ENCODE peak calls at places on chromosomes 16 and 17, in six cellular contexts. O is PC-3, R is WTC11, U is tibial nerve, T is MM.1S, X is neural crest cell. M is an unnamed sample.

GRCh38 chr17:17871913-17872312 is 35.1 kb upstream of the SREBF1 start:
- DNase-seq in O (no peak), R (no peak), U (no peak), T (no peak), X (no peak), M (no peak)

GRCh38 chr17:28698253-28698941 is 13.3 kb downstream of the PROCA1 start:
- DNase-seq in O (no peak), R (no peak), U (no peak), T (no peak), X (no peak), M (no peak)

GRCh38 chr17:54780238-54780637 is 120.4 kb upstream of the TOM1L1 start:
- DNase-seq in O (no peak), R (no peak), U (no peak), T (no peak), X (no peak), M (no peak)

GRCh38 chr17:21524211-21524591 is 148.0 kb downstream of the KCNJ12 start:
- DNase-seq in O (no peak), R (no peak), U (no peak), T (no peak), X (no peak), M (no peak)

GRCh38 chr16:9176547-9177418 is 85.3 kb downstream of the HAPSTR1 start:
- DNase-seq in O (no peak), R (no peak), U (no peak), T (no peak), X (peak), M (no peak)

GRCh38 chr17:70173646-70174045 is 4.3 kb downstream of the KCNJ2 start:
- DNase-seq in O (no peak), R (no peak), U (no peak), T (no peak), X (no peak), M (no peak)

GRCh38 chr17:46930083-46930482 is 7.1 kb downstream of the GOSR2 start:
- DNase-seq in O (no peak), R (no peak), U (no peak), T (no peak), X (no peak), M (no peak)

GRCh38 chr17:47711366-47712099 is 17.6 kb downstream of the TBKBP1 start:
- DNase-seq in O (no peak), R (no peak), U (no peak), T (no peak), X (no peak), M (no peak)

GRCh38 chr16:4949986-4950385 is 8.1 kb upstream of the SEC14L5 start:
- DNase-seq in O (no peak), R (no peak), U (no peak), T (no peak), X (no peak), M (no peak)

GRCh38 chr16:84930298-84931106 is 80.8 kb downstream of the ZDHHC7 start:
- DNase-seq in O (no peak), R (no peak), U (no peak), T (no peak), X (no peak), M (no peak)

GRCh38 chr16:10256855-10257641 is 74.8 kb upstream of the GRIN2A start:
- DNase-seq in O (peak), R (peak), U (no peak), T (peak), X (peak), M (peak)

GRCh38 chr17:80105762-80106161 is 4.4 kb downstream of the GAA start:
- DNase-seq in O (no peak), R (no peak), U (no peak), T (no peak), X (no peak), M (no peak)

GRCh38 chr17:44775136-44775837 is 16.5 kb downstream of the ADAM11 start:
- DNase-seq in O (peak), R (peak), U (peak), T (peak), X (no peak), M (peak)

GRCh38 chr16:12059216-12059769 is 82.8 kb downstream of the SNX29 start:
- DNase-seq in O (no peak), R (no peak), U (no peak), T (no peak), X (no peak), M (no peak)

GRCh38 chr17:9367186-9367585 is 208.4 kb downstream of the STX8 start:
- DNase-seq in O (no peak), R (no peak), U (no peak), T (no peak), X (no peak), M (no peak)

GRCh38 chr16:24257965-24258364 is 1.8 kb downstream of the CACNG3 start:
- DNase-seq in O (no peak), R (no peak), U (no peak), T (no peak), X (no peak), M (no peak)

DNA sequence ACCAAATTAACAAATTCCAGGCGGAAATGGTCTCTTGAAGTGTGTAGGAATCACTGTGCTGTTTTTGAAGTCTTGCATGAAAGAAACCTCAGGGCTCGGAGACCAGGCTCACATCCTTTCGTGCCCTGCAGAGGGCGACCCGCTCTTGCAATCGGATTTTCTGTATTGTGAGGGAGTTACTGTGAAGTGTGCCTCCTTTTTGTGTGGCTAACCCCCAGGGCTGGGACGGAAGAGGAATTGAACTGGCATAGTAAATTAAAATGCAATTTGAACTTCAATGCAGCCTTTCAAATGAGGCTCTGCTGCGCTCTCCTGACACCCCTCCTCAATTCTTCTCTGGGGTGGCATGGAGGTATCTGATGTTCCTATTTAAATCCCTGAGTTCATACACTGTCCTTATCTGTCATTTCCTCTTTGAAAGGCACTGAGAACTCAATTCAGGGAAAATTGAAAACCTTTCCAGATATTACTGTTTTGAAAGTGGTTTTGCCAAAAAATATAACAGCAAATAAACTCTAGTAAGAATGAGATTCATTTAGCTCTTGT is 51.5 kb upstream of the MGAT5B start:
- DNase-seq in O (peak), R (peak), U (no peak), T (peak), X (peak), M (peak)
- TF ChIP-seq CTCF in O (peak), R (peak), U (peak), T (peak), X (peak), M (peak)

GRCh38 chr17:61007980-61008379 is 330.3 kb downstream of the BCAS3 start:
- DNase-seq in O (no peak), R (no peak), U (no peak), T (no peak), X (no peak), M (no peak)

GRCh38 chr17:61000911-61001310 is 323.3 kb downstream of the BCAS3 start:
- DNase-seq in O (peak), R (no peak), U (no peak), T (no peak), X (no peak), M (no peak)

GRCh38 chr17:61005358-61005757 is 327.7 kb downstream of the BCAS3 start:
- DNase-seq in O (no peak), R (no peak), U (no peak), T (no peak), X (no peak), M (no peak)

GRCh38 chr17:61002316-61002736 is 324.7 kb downstream of the BCAS3 start:
- DNase-seq in O (peak), R (no peak), U (no peak), T (peak), X (no peak), M (no peak)
- TF ChIP-seq CTCF in O (peak), R (peak), U (peak), T (peak), X (peak), M (peak)

DNA sequence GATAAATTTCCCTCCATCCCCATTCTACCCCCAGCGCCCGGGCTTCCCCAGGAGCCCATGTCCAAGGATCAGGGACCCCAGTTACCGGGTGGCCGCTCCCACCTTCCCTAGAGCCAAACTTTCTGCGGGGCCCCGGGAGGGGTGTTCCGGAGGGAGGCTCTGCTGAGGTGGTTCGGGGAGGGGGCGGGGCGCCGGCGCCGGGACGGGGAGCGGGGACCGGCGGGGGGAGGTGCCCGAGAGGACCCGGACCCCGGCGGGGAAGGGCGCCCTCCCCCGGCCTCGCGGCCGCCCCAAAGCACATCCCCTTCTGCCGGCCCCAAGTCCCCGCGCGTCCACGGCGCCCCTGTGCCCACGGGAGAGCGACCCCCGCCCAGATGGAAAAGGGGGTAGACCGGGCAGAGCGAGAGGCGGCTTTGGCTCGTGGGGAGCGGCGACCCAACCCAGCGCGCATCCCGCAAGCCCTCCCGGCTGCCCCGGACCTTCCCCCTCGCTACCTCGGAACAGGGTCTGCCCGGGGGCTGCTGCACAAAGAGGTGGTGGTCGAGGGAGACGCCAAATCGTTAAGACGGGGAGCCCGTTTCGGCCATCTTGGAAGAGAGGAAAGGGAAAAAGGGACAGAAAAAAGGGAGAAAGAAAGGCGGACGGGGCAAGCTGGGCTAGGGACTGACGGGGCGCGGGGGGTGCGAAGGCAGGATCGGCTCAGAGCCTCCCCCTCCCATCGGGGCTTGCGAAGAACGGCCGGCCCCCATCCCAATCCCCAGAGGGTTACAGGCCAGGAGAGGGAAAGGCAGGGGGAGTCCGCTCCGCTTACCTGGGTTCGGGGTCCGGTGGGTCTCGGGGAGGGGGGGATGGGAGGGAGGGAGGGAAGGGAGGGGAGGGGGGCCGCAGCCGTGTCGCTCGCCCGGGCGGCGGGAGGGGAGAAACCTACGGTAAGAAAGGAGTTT is 479 bp downstream of the PCGF2 start:
- DNase-seq in O (no peak), R (peak), U (no peak), T (no peak), X (peak), M (peak)
- TF ChIP-seq CTCF in O (no peak), R (no peak), U (no peak), T (no peak), X (peak), M (no peak)

GRCh38 chr17:81379523-81379942 is 15.7 kb upstream of the BAHCC1 start:
- DNase-seq in O (peak), R (peak), U (no peak), T (no peak), X (no peak), M (no peak)
- TF ChIP-seq CTCF in O (peak), R (no peak), U (no peak), T (no peak), X (no peak), M (no peak)

GRCh38 chr17:83173180-83173996 is 94.0 kb downstream of the METRNL start:
- DNase-seq in O (no peak), R (peak), U (peak), T (no peak), X (no peak), M (peak)

GRCh38 chr17:83175551-83176271 is 96.3 kb downstream of the METRNL start:
- DNase-seq in O (no peak), R (no peak), U (peak), T (no peak), X (no peak), M (peak)

GRCh38 chr17:83176272-83176955 is 97.0 kb downstream of the METRNL start:
- DNase-seq in O (no peak), R (peak), U (peak), T (no peak), X (no peak), M (peak)

GRCh38 chr17:83173997-83174858 is 94.8 kb downstream of the METRNL start:
- DNase-seq in O (peak), R (peak), U (peak), T (no peak), X (no peak), M (peak)

GRCh38 chr17:83174859-83175550 is 95.6 kb downstream of the METRNL start:
- DNase-seq in O (no peak), R (no peak), U (peak), T (no peak), X (no peak), M (peak)
- TF ChIP-seq CTCF in O (peak), R (no peak), U (no peak), T (no peak), X (no peak), M (no peak)

M was measured in nephron progenitor cell.